ENCODE peak calls at places on chromosomes 1 and 21, in four cellular contexts. One of them, this sample, is unnamed.

GRCh38 chr21:41167348-41168342 is at the start of gene BACE2:
- DNase-seq in GM23338: peak
- DNase-seq in activated CD4-positive, alpha-beta T cell treated with anti-CD3 and anti-CD28 coated beads, Interleukin-2, amount 50 U/mL, for 48 hours: peak
- DNase-seq in NCI-H774: peak
- DNase-seq in this sample: no peak

GRCh38 chr1:177368255-177368654 is 197.5 kb downstream of the BRINP2 start:
- DNase-seq in GM23338: no peak
- DNase-seq in activated CD4-positive, alpha-beta T cell treated with anti-CD3 and anti-CD28 coated beads, Interleukin-2, amount 50 U/mL, for 48 hours: no peak
- DNase-seq in NCI-H774: no peak
- DNase-seq in this sample: no peak

GRCh38 chr1:28602536-28603439 is 10.7 kb downstream of the RAB42 start:
- DNase-seq in GM23338: peak
- DNase-seq in activated CD4-positive, alpha-beta T cell treated with anti-CD3 and anti-CD28 coated beads, Interleukin-2, amount 50 U/mL, for 48 hours: peak
- DNase-seq in NCI-H774: no peak
- DNase-seq in this sample: no peak

GRCh38 chr1:212286437-212287131 is 1.4 kb downstream of the PPP2R5A start:
- DNase-seq in GM23338: no peak
- DNase-seq in activated CD4-positive, alpha-beta T cell treated with anti-CD3 and anti-CD28 coated beads, Interleukin-2, amount 50 U/mL, for 48 hours: no peak
- DNase-seq in NCI-H774: peak
- DNase-seq in this sample: no peak

GRCh38 chr1:55700359-55701130 is 485.4 kb upstream of the USP24 start:
- DNase-seq in GM23338: no peak
- DNase-seq in activated CD4-positive, alpha-beta T cell treated with anti-CD3 and anti-CD28 coated beads, Interleukin-2, amount 50 U/mL, for 48 hours: no peak
- DNase-seq in NCI-H774: no peak
- DNase-seq in this sample: no peak

GRCh38 chr1:244221961-244222360 is 170.9 kb downstream of the ZBTB18 start:
- DNase-seq in GM23338: peak
- DNase-seq in activated CD4-positive, alpha-beta T cell treated with anti-CD3 and anti-CD28 coated beads, Interleukin-2, amount 50 U/mL, for 48 hours: no peak
- DNase-seq in NCI-H774: no peak
- DNase-seq in this sample: no peak

GRCh38 chr1:200895801-200896570 is 1.3 kb downstream of the INAVA start:
- DNase-seq in GM23338: no peak
- DNase-seq in activated CD4-positive, alpha-beta T cell treated with anti-CD3 and anti-CD28 coated beads, Interleukin-2, amount 50 U/mL, for 48 hours: no peak
- DNase-seq in NCI-H774: no peak
- DNase-seq in this sample: no peak

GRCh38 chr1:193183019-193183643 is 3.3 kb downstream of the B3GALT2 start:
- DNase-seq in GM23338: peak
- DNase-seq in activated CD4-positive, alpha-beta T cell treated with anti-CD3 and anti-CD28 coated beads, Interleukin-2, amount 50 U/mL, for 48 hours: no peak
- DNase-seq in NCI-H774: peak
- DNase-seq in this sample: no peak

GRCh38 chr1:21045351-21045750 is 131.3 kb downstream of the EIF4G3 start:
- DNase-seq in GM23338: no peak
- DNase-seq in activated CD4-positive, alpha-beta T cell treated with anti-CD3 and anti-CD28 coated beads, Interleukin-2, amount 50 U/mL, for 48 hours: no peak
- DNase-seq in NCI-H774: no peak
- DNase-seq in this sample: no peak

GRCh38 chr1:179217943-179218507 is 11.5 kb downstream of the ABL2 start:
- DNase-seq in GM23338: no peak
- DNase-seq in activated CD4-positive, alpha-beta T cell treated with anti-CD3 and anti-CD28 coated beads, Interleukin-2, amount 50 U/mL, for 48 hours: no peak
- DNase-seq in NCI-H774: no peak
- DNase-seq in this sample: no peak

GRCh38 chr1:30452925-30453324 is 270.5 kb downstream of the MATN1 start:
- DNase-seq in GM23338: no peak
- DNase-seq in activated CD4-positive, alpha-beta T cell treated with anti-CD3 and anti-CD28 coated beads, Interleukin-2, amount 50 U/mL, for 48 hours: no peak
- DNase-seq in NCI-H774: no peak
- DNase-seq in this sample: no peak

This sample was measured in LNCaP clone FGC.